ENCODE peak calls at places on chromosome 14, in five cellular contexts. One of them, this sample, is unnamed.

GRCh38 chr14:39246618-39247017 is 12.9 kb downstream of the MIA2 start:
- DNase-seq in H1: no peak
- DNase-seq in HepG2: no peak
- DNase-seq in K562: no peak
- DNase-seq in GM12878: no peak
- DNase-seq in this sample: no peak

GRCh38 chr14:33781267-33781666 is 169.6 kb downstream of the EGLN3 start:
- DNase-seq in H1: no peak
- DNase-seq in HepG2: no peak
- DNase-seq in K562: no peak
- DNase-seq in GM12878: no peak
- DNase-seq in this sample: no peak

GRCh38 chr14:26841920-26842741 is 244.3 kb upstream of the NOVA1 start:
- DNase-seq in H1: no peak
- DNase-seq in HepG2: peak
- DNase-seq in K562: no peak
- DNase-seq in GM12878: no peak
- DNase-seq in this sample: no peak

GRCh38 chr14:70096866-70097265 is 91.9 kb downstream of the SLC8A3 start:
- DNase-seq in H1: no peak
- DNase-seq in HepG2: peak
- DNase-seq in K562: no peak
- DNase-seq in GM12878: no peak
- DNase-seq in this sample: peak

GRCh38 chr14:104210548-104211195 is 72.3 kb downstream of the KIF26A start:
- DNase-seq in H1: no peak
- DNase-seq in HepG2: no peak
- DNase-seq in K562: no peak
- DNase-seq in GM12878: no peak
- DNase-seq in this sample: no peak

GRCh38 chr14:54364555-54365415 is 32.0 kb upstream of the CDKN3 start:
- DNase-seq in H1: no peak
- DNase-seq in HepG2: peak
- DNase-seq in K562: no peak
- DNase-seq in GM12878: no peak
- DNase-seq in this sample: no peak

GRCh38 chr14:103418508-103418818 is 33.2 kb downstream of the MARK3 start:
- DNase-seq in H1: no peak
- DNase-seq in HepG2: no peak
- DNase-seq in K562: peak
- DNase-seq in GM12878: no peak
- DNase-seq in this sample: no peak

GRCh38 chr14:93286212-93286890 is 46.5 kb downstream of the BTBD7 start:
- DNase-seq in H1: no peak
- DNase-seq in HepG2: no peak
- DNase-seq in K562: no peak
- DNase-seq in GM12878: no peak
- DNase-seq in this sample: peak

GRCh38 chr14:85010186-85010585 is 519.8 kb upstream of the FLRT2 start:
- DNase-seq in H1: no peak
- DNase-seq in HepG2: no peak
- DNase-seq in K562: no peak
- DNase-seq in GM12878: no peak
- DNase-seq in this sample: no peak

GRCh38 chr14:54650331-54651017 is 83.5 kb downstream of the SAMD4A start:
- DNase-seq in H1: no peak
- DNase-seq in HepG2: peak
- DNase-seq in K562: no peak
- DNase-seq in GM12878: no peak
- DNase-seq in this sample: peak

GRCh38 chr14:102095871-102096568 is 9.2 kb upstream of the HSP90AA1 start:
- DNase-seq in H1: no peak
- DNase-seq in HepG2: no peak
- DNase-seq in K562: peak
- DNase-seq in GM12878: no peak
- DNase-seq in this sample: peak

GRCh38 chr14:72898448-72898847 is 4.5 kb upstream of the DPF3 start:
- DNase-seq in H1: no peak
- DNase-seq in HepG2: no peak
- DNase-seq in K562: no peak
- DNase-seq in GM12878: no peak
- DNase-seq in this sample: no peak

GRCh38 chr14:89165189-89165809 is 251.7 kb downstream of the FOXN3 start:
- DNase-seq in H1: no peak
- DNase-seq in HepG2: no peak
- DNase-seq in K562: peak
- DNase-seq in GM12878: peak
- DNase-seq in this sample: no peak

GRCh38 chr14:68012861-68013260 is 193.3 kb downstream of the RAD51B start:
- DNase-seq in H1: no peak
- DNase-seq in HepG2: no peak
- DNase-seq in K562: no peak
- DNase-seq in GM12878: no peak
- DNase-seq in this sample: no peak

GRCh38 chr14:56295743-56296142 is 177.5 kb downstream of the PELI2 start:
- DNase-seq in H1: no peak
- DNase-seq in HepG2: no peak
- DNase-seq in K562: no peak
- DNase-seq in GM12878: no peak
- DNase-seq in this sample: no peak

GRCh38 chr14:103317251-103317650 is 16.8 kb upstream of the EIF5 start:
- DNase-seq in H1: no peak
- DNase-seq in HepG2: no peak
- DNase-seq in K562: no peak
- DNase-seq in GM12878: no peak
- DNase-seq in this sample: peak

GRCh38 chr14:87916103-87916885 is 76.7 kb downstream of the GALC start:
- DNase-seq in H1: no peak
- DNase-seq in HepG2: no peak
- DNase-seq in K562: no peak
- DNase-seq in GM12878: no peak
- DNase-seq in this sample: no peak

GRCh38 chr14:72512925-72513324 is 381.0 kb downstream of the DPF3 start:
- DNase-seq in H1: no peak
- DNase-seq in HepG2: no peak
- DNase-seq in K562: no peak
- DNase-seq in GM12878: no peak
- DNase-seq in this sample: no peak

GRCh38 chr14:60331201-60332045 is 82.4 kb downstream of the PPM1A start:
- DNase-seq in H1: peak
- DNase-seq in HepG2: peak
- DNase-seq in K562: peak
- DNase-seq in GM12878: peak
- DNase-seq in this sample: peak

GRCh38 chr14:71931492-71932228 is 569 bp upstream of the RGS6 start:
- DNase-seq in H1: no peak
- DNase-seq in HepG2: no peak
- DNase-seq in K562: no peak
- DNase-seq in GM12878: no peak
- DNase-seq in this sample: no peak

GRCh38 chr14:22981090-22982012 is 1.0 kb downstream of the AJUBA start:
- DNase-seq in H1: no peak
- DNase-seq in HepG2: no peak
- DNase-seq in K562: no peak
- DNase-seq in GM12878: no peak
- DNase-seq in this sample: peak

GRCh38 chr14:100874051-100874410 is 29.5 kb downstream of the RTL1 start:
- DNase-seq in H1: no peak
- DNase-seq in HepG2: no peak
- DNase-seq in K562: no peak
- DNase-seq in GM12878: no peak
- DNase-seq in this sample: no peak

GRCh38 chr14:52399886-52400599 is 85.9 kb downstream of the PTGER2 start:
- DNase-seq in H1: no peak
- DNase-seq in HepG2: no peak
- DNase-seq in K562: no peak
- DNase-seq in GM12878: no peak
- DNase-seq in this sample: peak

GRCh38 chr14:104799657-104800599 is 973 bp upstream of the ZBTB42 start:
- DNase-seq in H1: peak
- DNase-seq in HepG2: peak
- DNase-seq in K562: peak
- DNase-seq in GM12878: no peak
- DNase-seq in this sample: peak

GRCh38 chr14:91911474-91912032 is 35.9 kb downstream of the FBLN5 start:
- DNase-seq in H1: peak
- DNase-seq in HepG2: peak
- DNase-seq in K562: peak
- DNase-seq in GM12878: peak
- DNase-seq in this sample: peak

GRCh38 chr14:104297721-104298401 is 159.5 kb downstream of the KIF26A start:
- DNase-seq in H1: no peak
- DNase-seq in HepG2: no peak
- DNase-seq in K562: no peak
- DNase-seq in GM12878: no peak
- DNase-seq in this sample: no peak

GRCh38 chr14:31529053-31529452 is 32.2 kb upstream of the NUBPL start:
- DNase-seq in H1: no peak
- DNase-seq in HepG2: peak
- DNase-seq in K562: no peak
- DNase-seq in GM12878: no peak
- DNase-seq in this sample: no peak

GRCh38 chr14:54192610-54193009 is 204.2 kb upstream of the CDKN3 start:
- DNase-seq in H1: no peak
- DNase-seq in HepG2: no peak
- DNase-seq in K562: no peak
- DNase-seq in GM12878: no peak
- DNase-seq in this sample: no peak

GRCh38 chr14:33464563-33464962 is 486.3 kb downstream of the EGLN3 start:
- DNase-seq in H1: no peak
- DNase-seq in HepG2: no peak
- DNase-seq in K562: no peak
- DNase-seq in GM12878: no peak
- DNase-seq in this sample: no peak

GRCh38 chr14:35299708-35300107 is 7.5 kb downstream of the PSMA6 start:
- DNase-seq in H1: no peak
- DNase-seq in HepG2: no peak
- DNase-seq in K562: no peak
- DNase-seq in GM12878: no peak
- DNase-seq in this sample: no peak

GRCh38 chr14:35303149-35303548 is 11.0 kb downstream of the PSMA6 start:
- DNase-seq in H1: no peak
- DNase-seq in HepG2: no peak
- DNase-seq in K562: no peak
- DNase-seq in GM12878: no peak
- DNase-seq in this sample: no peak

GRCh38 chr14:35300228-35300627 is 8.0 kb downstream of the PSMA6 start:
- DNase-seq in H1: no peak
- DNase-seq in HepG2: no peak
- DNase-seq in K562: no peak
- DNase-seq in GM12878: no peak
- DNase-seq in this sample: no peak

GRCh38 chr14:35302211-35302528 is 10.0 kb downstream of the PSMA6 start:
- DNase-seq in H1: no peak
- DNase-seq in HepG2: no peak
- DNase-seq in K562: no peak
- DNase-seq in GM12878: no peak
- DNase-seq in this sample: no peak

GRCh38 chr14:35301334-35302210 is 9.4 kb downstream of the PSMA6 start:
- DNase-seq in H1: no peak
- DNase-seq in HepG2: no peak
- DNase-seq in K562: no peak
- DNase-seq in GM12878: no peak
- DNase-seq in this sample: no peak
- H3K27ac ChIP-seq in H1: no peak
- H3K27ac ChIP-seq in HepG2: no peak
- H3K27ac ChIP-seq in K562: no peak
- H3K27ac ChIP-seq in GM12878: peak
- H3K27ac ChIP-seq in this sample: no peak

GRCh38 chr14:65879218-65880009 is 466.9 kb downstream of the FUT8 start:
- DNase-seq in H1: no peak
- DNase-seq in HepG2: no peak
- DNase-seq in K562: no peak
- DNase-seq in GM12878: no peak
- DNase-seq in this sample: no peak
- TF ChIP-seq CREB1 in H1: no peak
- TF ChIP-seq CREB1 in HepG2: no peak
- TF ChIP-seq CREB1 in K562: no peak
- TF ChIP-seq CREB1 in GM12878: no peak
- TF ChIP-seq CREB1 in this sample: no peak

DNA sequence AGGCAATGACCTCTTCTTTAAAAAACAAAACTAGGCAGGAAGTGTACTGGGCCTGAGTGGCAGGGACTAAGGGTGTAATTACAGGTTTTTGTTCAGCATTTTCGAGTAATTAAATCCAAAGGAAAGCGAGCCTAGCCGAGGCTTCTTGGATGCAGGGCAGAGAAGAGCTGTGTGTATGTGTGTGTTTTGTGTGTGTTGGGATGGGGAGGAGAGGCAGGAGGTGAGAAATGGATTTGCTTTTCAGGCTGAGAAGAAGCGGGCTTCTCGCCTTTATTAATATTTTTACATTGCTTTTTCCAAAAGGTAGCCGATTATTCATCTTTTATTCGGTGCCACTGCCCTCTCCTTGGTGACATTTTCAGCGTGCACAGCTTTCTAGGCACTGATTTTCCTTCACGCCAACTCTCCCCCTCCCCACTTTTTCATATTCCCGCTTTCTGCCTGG is 8.9 kb upstream of the IRF2BPL start:
- DNase-seq in H1: no peak
- DNase-seq in HepG2: no peak
- DNase-seq in K562: no peak
- DNase-seq in GM12878: no peak
- DNase-seq in this sample: no peak
- H2AFZ ChIP-seq in H1: no peak
- H2AFZ ChIP-seq in HepG2: no peak
- H2AFZ ChIP-seq in K562: peak
- H2AFZ ChIP-seq in GM12878: no peak
- H2AFZ ChIP-seq in this sample: peak

GRCh38 chr14:20345366-20345765 is 1.9 kb downstream of the PARP2 start:
- DNase-seq in H1: no peak
- DNase-seq in HepG2: no peak
- DNase-seq in K562: no peak
- DNase-seq in GM12878: no peak
- DNase-seq in this sample: no peak

GRCh38 chr14:20350860-20351259 is 7.4 kb downstream of the PARP2 start:
- DNase-seq in H1: no peak
- DNase-seq in HepG2: no peak
- DNase-seq in K562: no peak
- DNase-seq in GM12878: no peak
- DNase-seq in this sample: no peak

GRCh38 chr14:20350280-20350679 is 6.8 kb downstream of the PARP2 start:
- DNase-seq in H1: no peak
- DNase-seq in HepG2: no peak
- DNase-seq in K562: no peak
- DNase-seq in GM12878: no peak
- DNase-seq in this sample: no peak

GRCh38 chr14:20346713-20347112 is 3.3 kb downstream of the PARP2 start:
- DNase-seq in H1: no peak
- DNase-seq in HepG2: no peak
- DNase-seq in K562: no peak
- DNase-seq in GM12878: no peak
- DNase-seq in this sample: no peak

DNA sequence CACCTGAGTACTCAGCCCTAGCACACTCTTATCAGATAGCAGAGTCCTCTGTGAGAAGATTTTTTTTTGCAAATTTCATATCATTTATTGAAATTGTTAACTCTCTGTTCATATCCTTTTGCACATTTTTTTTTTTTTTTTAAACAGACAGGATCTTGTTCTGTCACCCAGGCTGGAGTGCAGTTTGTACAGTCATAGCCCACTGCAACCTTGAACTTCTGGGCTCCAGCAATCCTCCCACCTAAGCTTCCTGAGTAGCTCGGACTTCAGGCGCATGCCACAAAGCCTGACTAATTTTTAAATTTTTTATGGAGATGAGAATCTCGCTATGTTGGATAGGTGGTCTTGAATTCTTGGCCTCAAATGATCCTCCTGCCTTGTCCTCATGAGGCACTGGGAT is 4.3 kb downstream of the PARP2 start:
- DNase-seq in H1: no peak
- DNase-seq in HepG2: peak
- DNase-seq in K562: no peak
- DNase-seq in GM12878: no peak
- DNase-seq in this sample: no peak
- H3K27ac ChIP-seq in H1: no peak
- H3K27ac ChIP-seq in HepG2: peak
- H3K27ac ChIP-seq in K562: no peak
- H3K27ac ChIP-seq in GM12878: no peak
- H3K27ac ChIP-seq in this sample: no peak